ENCODE peak calls at places on chromosomes 12 and 14, in four cellular contexts. Y is HCT116, I is HEK293T, V is hypothalamus. O is an unnamed sample.

GRCh38 chr12:127716181-127716580 is 550.8 kb upstream of the TMEM132C start:
- DNase-seq in Y (no peak), I (no peak), V (no peak), O (no peak)

GRCh38 chr12:30145351-30146017 is 361.7 kb upstream of the TMTC1 start:
- DNase-seq in Y (no peak), I (no peak), V (no peak), O (no peak)

GRCh38 chr12:127383281-127383680 is 883.7 kb upstream of the TMEM132C start:
- DNase-seq in Y (no peak), I (no peak), V (no peak), O (peak; percentile 80)

GRCh38 chr14:100293497-100294212 is 12.6 kb downstream of the SLC25A29 start:
- DNase-seq in Y (no peak), I (no peak), V (no peak), O (no peak)

GRCh38 chr12:88924162-88924561 is 343.9 kb upstream of the KITLG start:
- DNase-seq in Y (no peak), I (no peak), V (no peak), O (no peak)

GRCh38 chr12:46770501-46771183 is 55.2 kb downstream of the SLC38A4 start:
- DNase-seq in Y (no peak), I (peak; percentile 12), V (no peak), O (no peak)

GRCh38 chr12:94714378-94714777 is 64.0 kb upstream of the TMCC3 start:
- DNase-seq in Y (no peak), I (no peak), V (no peak), O (peak; percentile 70)

GRCh38 chr12:58413794-58414193 is 472.4 kb downstream of the ATP23 start:
- DNase-seq in Y (no peak), I (no peak), V (no peak), O (no peak)

GRCh38 chr12:11758087-11758837 is 108.8 kb downstream of the ETV6 start:
- DNase-seq in Y (no peak), I (no peak), V (no peak), O (no peak)

GRCh38 chr14:68784298-68784910 is 8.5 kb downstream of the ZFP36L1 start:
- DNase-seq in Y (no peak), I (no peak), V (no peak), O (no peak)

GRCh38 chr12:75103822-75104221 is 105.8 kb downstream of the KCNC2 start:
- DNase-seq in Y (no peak), I (no peak), V (no peak), O (no peak)

O was measured in MG63.